ENCODE peak calls at places on chromosomes 11 and 22, in seven cellular contexts. Q is HTR-8/SVneo; F is BJ; W is fibroblast of villous mesenchyme; I is stimulated activated CD4-positive, alpha-beta T cell treated with anti-CD3 and anti-CD28 coated beads, Interleukin-2, amount 100 ng/mL, for 48 hours; J is A549; B is lower leg skin. C is an unnamed sample.

GRCh38 chr22:30204742-30205111 is 41.8 kb downstream of the LIF start:
- DNase-seq in W (peak; percentile 85), I (no peak), F (peak; percentile 63), Q (no peak), J (no peak), B (no peak), C (no peak)

GRCh38 chr11:3000032-3000961 is 8.2 kb upstream of the NAP1L4 start:
- DNase-seq in J (no peak), I (no peak), W (peak; percentile 25), B (no peak), Q (no peak), F (no peak), C (peak; percentile 84)

GRCh38 chr11:16809901-16810668 is 71.6 kb downstream of the C11orf58 start:
- DNase-seq in Q (no peak), J (no peak), W (no peak), I (no peak), F (no peak), B (peak; percentile 74), C (no peak)

GRCh38 chr22:24576793-24577192 is 16.1 kb downstream of the LRRC75B start:
- DNase-seq in W (no peak), J (no peak), Q (no peak), B (no peak), F (no peak), I (no peak), C (no peak)

GRCh38 chr11:43943357-43943930 is 1.0 kb downstream of the C11orf96 start:
- DNase-seq in W (peak; percentile 19), J (no peak), Q (no peak), F (no peak), B (no peak), I (no peak), C (no peak)

GRCh38 chr11:34234086-34234740 is 123.6 kb downstream of the ABTB2 start:
- DNase-seq in Q (peak; percentile 76), I (peak; percentile 58), F (no peak), B (no peak), J (no peak), W (peak; percentile 50), C (peak; percentile 17)

GRCh38 chr22:43853328-43853931 is 8.9 kb downstream of the SULT4A1 start:
- DNase-seq in W (no peak), J (no peak), F (no peak), B (no peak), Q (no peak), I (no peak), C (no peak)

GRCh38 chr11:304915-305833 is 2.4 kb upstream of the IFITM2 start:
- DNase-seq in W (peak; percentile 88), I (no peak), J (peak; percentile 84), Q (peak; percentile 74), F (no peak), B (peak; percentile 63), C (peak; percentile 77)

GRCh38 chr11:112795142-112795815 is 165.9 kb upstream of the NCAM1 start:
- DNase-seq in W (peak; percentile 25), B (no peak), J (peak; percentile 57), F (no peak), Q (no peak), I (peak; percentile 3), C (peak; percentile 36)

GRCh38 chr11:87431386-87431785 is 393.7 kb downstream of the TMEM135 start:
- DNase-seq in J (no peak), W (no peak), B (no peak), I (no peak), Q (no peak), F (no peak), C (no peak)

GRCh38 chr22:30092686-30093085 is 12.4 kb downstream of the HORMAD2 start:
- DNase-seq in F (no peak), I (no peak), Q (no peak), B (no peak), J (no peak), W (no peak), C (no peak)

GRCh38 chr11:93895106-93895862 is 44.9 kb upstream of the VSTM5 start:
- DNase-seq in J (no peak), W (peak; percentile 71), I (no peak), B (no peak), F (peak; percentile 53), Q (peak; percentile 47), C (peak; percentile 1)

GRCh38 chr22:19674129-19674928 is 40.0 kb upstream of the SEPTIN5 start:
- DNase-seq in F (no peak), W (no peak), Q (no peak), I (no peak), J (no peak), B (no peak), C (peak; percentile 75)

GRCh38 chr11:76910620-76911414 is 50.1 kb downstream of the ACER3 start:
- DNase-seq in F (no peak), I (no peak), B (peak; percentile 31), Q (no peak), J (no peak), W (peak; percentile 90), C (no peak)

GRCh38 chr11:65871811-65872548 is 620 bp downstream of the EFEMP2 start:
- DNase-seq in W (no peak), I (no peak), B (no peak), F (no peak), J (no peak), Q (no peak), C (no peak)

GRCh38 chr11:130037058-130037457 is 32.6 kb upstream of the APLP2 start:
- DNase-seq in F (no peak), I (no peak), Q (peak; percentile 48), B (no peak), W (peak; percentile 55), J (no peak), C (peak; percentile 91)